ENCODE peak calls at places on chromosomes 2 and 18, in eight cellular contexts. D is upper lobe of left lung, G is Panc1, F is GM12878, H is HCT116, M is K562, C is HepG2, U is GM23338. P is an unnamed sample.
A peak's percentile ranks its signal among the peaks of the same experiment; 100 is the strongest.

GRCh38 chr2:88028931-88029330 is 12.6 kb upstream of the RNU2-63P start:
- ATAC-seq in D (no peak), G (no peak), F (no peak), H (no peak), M (no peak), C (no peak), U (no peak), P (no peak)

GRCh38 chr18:70322928-70323327 is 34.1 kb downstream of the SOCS6 start:
- ATAC-seq in D (no peak), G (peak; percentile 51), F (no peak), H (peak; percentile 32), M (no peak), C (peak; percentile 73), U (no peak), P (no peak)

GRCh38 chr2:47058061-47058931 is 96.8 kb downstream of the STPG4 start:
- ATAC-seq in D (peak; percentile 46), G (peak; percentile 35), F (no peak), H (no peak), M (peak; percentile 42), C (peak; percentile 67), U (peak; percentile 7), P (peak; percentile 86)

GRCh38 chr2:233429175-233429897 is 75.0 kb downstream of the DGKD start:
- ATAC-seq in D (no peak), G (peak; percentile 35), F (no peak), H (no peak), M (peak; percentile 28), C (no peak), U (no peak), P (no peak)

GRCh38 chr2:146748046-146748445 is 1096.8 kb upstream of the ACVR2A start:
- ATAC-seq in D (no peak), G (no peak), F (peak; percentile 27), H (no peak), M (no peak), C (no peak), U (no peak), P (no peak)

GRCh38 chr2:212892193-212892592 is 259.2 kb downstream of the IKZF2 start:
- ATAC-seq in D (no peak), G (no peak), F (peak; percentile 68), H (peak; percentile 87), M (no peak), C (peak; percentile 80), U (peak; percentile 67), P (no peak)

GRCh38 chr2:39481611-39482010 is 44.5 kb upstream of the MAP4K3 start:
- ATAC-seq in D (no peak), G (no peak), F (no peak), H (no peak), M (no peak), C (no peak), U (no peak), P (no peak)

GRCh38 chr2:101827246-101827645 is 129.7 kb downstream of the MAP4K4 start:
- ATAC-seq in D (no peak), G (no peak), F (no peak), H (no peak), M (no peak), C (no peak), U (no peak), P (no peak)

DNA sequence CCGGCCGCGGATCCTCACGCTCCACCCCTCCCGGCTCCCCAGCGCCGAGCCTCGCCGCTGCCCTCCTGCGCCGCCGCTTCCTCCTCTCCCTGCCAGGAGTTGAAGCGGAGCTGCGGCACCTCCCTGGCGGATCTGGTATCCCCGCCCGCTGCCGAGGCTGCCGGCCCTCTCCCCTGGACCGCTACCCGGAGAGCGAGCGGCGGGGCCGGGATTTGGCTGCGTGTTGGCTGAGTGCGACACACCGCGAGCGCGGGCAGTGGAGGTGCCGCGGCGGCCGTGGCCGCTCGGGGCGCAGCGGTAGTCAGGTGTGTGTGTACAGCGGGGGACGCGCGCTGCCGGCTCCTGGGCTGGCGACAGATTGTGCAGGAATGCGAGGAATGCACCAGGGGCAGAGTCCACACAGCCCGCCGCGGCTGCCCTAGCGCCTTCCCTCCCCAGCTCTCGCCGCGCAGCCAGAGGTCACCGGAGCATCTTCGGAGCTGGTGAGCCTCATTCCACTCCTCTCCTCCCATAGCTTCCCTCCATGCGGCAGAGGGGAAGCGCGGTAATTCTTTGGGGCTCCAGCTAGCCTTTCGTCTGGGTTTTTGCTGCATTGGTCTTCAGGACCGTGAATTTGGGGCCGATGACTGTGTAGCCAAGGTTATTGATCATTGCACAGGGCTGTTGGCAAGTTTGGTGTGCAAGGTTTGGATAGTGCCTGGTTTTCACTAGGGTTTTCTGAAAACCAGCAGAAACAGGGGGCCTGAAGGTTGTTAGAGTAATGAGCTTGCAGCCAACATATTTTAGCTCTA is 1.3 kb downstream of the PKP4 start:
- ATAC-seq in D (peak; percentile 93), G (peak; percentile 78), F (peak; percentile 77), H (peak; percentile 74), M (peak; percentile 83), C (peak; percentile 92), U (peak; percentile 81), P (peak; percentile 63)
- TF ChIP-seq POLR2AphosphoS5 in D (no peak), G (no peak), F (no peak), H (peak; percentile 63), M (peak; percentile 31), C (peak; percentile 90), U (peak; percentile 68), P (peak; percentile 56)

GRCh38 chr2:208192611-208193248 is 2.9 kb upstream of the C2orf80 start:
- ATAC-seq in D (no peak), G (no peak), F (no peak), H (peak; percentile 36), M (no peak), C (no peak), U (no peak), P (no peak)
- TF ChIP-seq POLR2AphosphoS5 in D (no peak), G (no peak), F (no peak), H (no peak), M (no peak), C (no peak), U (no peak), P (no peak)

GRCh38 chr2:128720440-128721022 is 401.9 kb upstream of the HS6ST1 start:
- ATAC-seq in D (no peak), G (no peak), F (no peak), H (peak; percentile 63), M (no peak), C (peak; percentile 41), U (no peak), P (no peak)
- TF ChIP-seq POLR2AphosphoS5 in D (no peak), G (no peak), F (no peak), H (no peak), M (no peak), C (no peak), U (no peak), P (no peak)

GRCh38 chr2:64918220-64918886 is 70.8 kb upstream of the SLC1A4 start:
- ATAC-seq in D (peak; percentile 5), G (no peak), F (no peak), H (peak; percentile 24), M (no peak), C (peak; percentile 2), U (peak; percentile 79), P (no peak)

GRCh38 chr2:64914247-64914646 is 75.0 kb upstream of the SLC1A4 start:
- ATAC-seq in D (no peak), G (no peak), F (peak; percentile 24), H (no peak), M (no peak), C (no peak), U (no peak), P (no peak)

GRCh38 chr2:64915510-64915900 is 73.7 kb upstream of the SLC1A4 start:
- ATAC-seq in D (no peak), G (no peak), F (no peak), H (no peak), M (no peak), C (no peak), U (no peak), P (no peak)

GRCh38 chr2:64913357-64913869 is 75.8 kb upstream of the SLC1A4 start:
- ATAC-seq in D (no peak), G (peak; percentile 34), F (no peak), H (peak; percentile 94), M (peak; percentile 80), C (peak; percentile 88), U (peak; percentile 78), P (no peak)

DNA sequence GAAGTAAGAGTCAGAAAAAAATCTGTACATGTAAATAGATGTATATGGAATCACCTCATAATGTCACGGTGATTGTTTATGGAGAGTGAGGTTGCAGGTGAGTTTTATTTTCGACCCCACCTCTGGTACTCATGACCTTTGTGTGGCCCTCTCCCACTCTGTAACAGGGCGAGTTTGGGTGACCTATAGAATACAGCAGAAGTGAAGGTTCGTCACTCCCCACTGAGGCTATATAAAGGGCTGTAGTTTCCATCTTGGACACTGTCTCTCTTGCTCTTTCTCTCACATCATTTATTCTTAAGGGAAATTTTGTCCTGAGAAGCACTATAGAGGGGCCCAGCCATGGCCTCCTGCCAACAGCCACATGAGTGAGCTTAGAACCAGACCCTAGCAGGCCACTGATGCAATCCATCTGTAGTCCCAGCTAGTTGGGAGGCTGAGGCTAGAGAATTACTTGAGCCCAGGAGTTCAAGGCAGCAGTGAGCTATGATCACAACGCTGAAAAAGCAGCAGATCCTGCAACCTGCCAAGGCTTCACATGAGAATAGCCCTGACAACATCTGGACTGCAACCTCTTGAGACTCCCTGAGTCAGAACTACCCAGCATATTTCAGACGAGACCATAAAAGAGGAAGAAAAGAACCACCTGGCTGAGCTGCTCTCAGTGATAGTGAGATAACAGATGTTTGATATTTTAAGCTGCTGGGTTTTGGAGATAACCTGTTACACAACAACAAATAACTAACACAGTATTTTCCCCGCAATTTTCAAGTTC is 74.3 kb upstream of the SLC1A4 start:
- ATAC-seq in D (no peak), G (no peak), F (peak; percentile 68), H (no peak), M (peak; percentile 38), C (no peak), U (no peak), P (peak; percentile 49)
- TF ChIP-seq POLR2AphosphoS5 in D (no peak), G (no peak), F (peak; percentile 86), H (no peak), M (peak; percentile 38), C (no peak), U (no peak), P (no peak)

DNA sequence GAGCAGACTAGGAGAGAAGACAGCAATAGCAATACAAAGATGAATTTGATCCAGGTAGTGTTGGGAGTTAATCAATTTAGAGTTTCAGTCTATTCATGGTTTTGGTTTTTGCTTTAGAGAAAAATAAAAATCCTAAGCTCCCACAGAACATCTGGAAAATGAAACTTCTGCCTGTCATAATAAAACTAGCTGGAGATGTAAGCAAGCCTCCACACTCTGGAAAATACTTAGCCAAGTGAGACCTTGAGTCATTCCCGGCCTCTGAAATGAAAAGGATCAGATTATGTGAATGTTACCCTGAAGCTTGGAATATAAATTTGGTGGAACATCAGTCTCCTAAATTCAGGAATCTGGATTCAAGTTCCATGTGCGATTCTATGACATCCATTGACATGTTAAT is 485.6 kb upstream of the SPRED2 start:
- ATAC-seq in D (no peak), G (no peak), F (no peak), H (no peak), M (no peak), C (no peak), U (no peak), P (no peak)
- TF ChIP-seq POLR2AphosphoS5 in D (no peak), G (no peak), F (no peak), H (no peak), M (no peak), C (no peak), U (no peak), P (peak; percentile 49)

P was measured in gastroesophageal sphincter.